ENCODE peak calls at places on chromosomes 2 and 18, in ten cellular contexts. R is WTC11; X is lung; K is uterus; B is mesothelial cell of epicardium; W is GM23338; G is CD8-positive, alpha-beta T cell; M is ovary; L is Calu3; Y is IMR-90. E is an unnamed sample.

GRCh38 chr18:32383040-32383819 is 87.5 kb downstream of the GAREM1 start:
- DNase-seq in R (no peak), X (no peak), K (no peak), B (no peak), W (no peak), G (no peak), M (no peak), L (peak), Y (peak), E (no peak)

GRCh38 chr2:98518106-98518505 is 73.4 kb downstream of the INPP4A start:
- DNase-seq in R (peak), X (no peak), K (no peak), B (no peak), W (peak), G (peak), M (no peak), L (peak), Y (no peak), E (peak)

GRCh38 chr2:161999331-161999730 is 74.7 kb downstream of the DPP4 start:
- DNase-seq in R (no peak), X (no peak), K (no peak), B (no peak), W (no peak), G (no peak), M (no peak), L (no peak), Y (no peak), E (no peak)

GRCh38 chr2:160298960-160299359 is 98.9 kb upstream of the ITGB6 start:
- DNase-seq in R (no peak), X (no peak), K (no peak), B (no peak), W (no peak), G (no peak), M (no peak), L (no peak), Y (peak), E (no peak)

GRCh38 chr2:38176619-38177021 is 100.7 kb upstream of the CYP1B1 start:
- DNase-seq in R (no peak), X (no peak), K (no peak), B (no peak), W (no peak), G (no peak), M (no peak), L (no peak), Y (peak), E (no peak)

GRCh38 chr18:3921826-3922225 is 471.9 kb downstream of the TGIF1 start:
- DNase-seq in R (no peak), X (no peak), K (no peak), B (no peak), W (no peak), G (no peak), M (no peak), L (no peak), Y (no peak), E (no peak)

GRCh38 chr18:28095631-28096030 is 81.3 kb downstream of the CDH2 start:
- DNase-seq in R (no peak), X (no peak), K (no peak), B (no peak), W (no peak), G (no peak), M (no peak), L (no peak), Y (no peak), E (no peak)

GRCh38 chr2:175930504-175930903 is 71.6 kb downstream of the LNPK start:
- DNase-seq in R (no peak), X (no peak), K (no peak), B (no peak), W (no peak), G (no peak), M (no peak), L (no peak), Y (no peak), E (no peak)

GRCh38 chr2:113183703-113184102 is 9.9 kb downstream of the PSD4 start:
- DNase-seq in R (no peak), X (no peak), K (no peak), B (no peak), W (no peak), G (no peak), M (no peak), L (no peak), Y (no peak), E (no peak)

GRCh38 chr2:27911458-27912210 is 21.1 kb downstream of the BABAM2 start:
- DNase-seq in R (no peak), X (no peak), K (no peak), B (no peak), W (no peak), G (no peak), M (no peak), L (no peak), Y (no peak), E (no peak)

GRCh38 chr18:61719676-61720075 is 173.1 kb downstream of the RNF152 start:
- DNase-seq in R (no peak), X (no peak), K (no peak), B (no peak), W (no peak), G (no peak), M (no peak), L (no peak), Y (no peak), E (peak)

GRCh38 chr2:47269316-47270232 is 114.5 kb upstream of the STPG4 start:
- DNase-seq in R (no peak), X (peak), K (peak), B (no peak), W (no peak), G (no peak), M (no peak), L (peak), Y (peak), E (no peak)

GRCh38 chr18:39480494-39481245 is 1915.1 kb upstream of the CELF4 start:
- DNase-seq in R (no peak), X (no peak), K (no peak), B (no peak), W (no peak), G (no peak), M (no peak), L (no peak), Y (peak), E (no peak)

GRCh38 chr2:3503483-3503882 is 15.8 kb downstream of the ADI1 start:
- DNase-seq in R (no peak), X (no peak), K (peak), B (no peak), W (no peak), G (no peak), M (no peak), L (no peak), Y (no peak), E (no peak)

GRCh38 chr18:2919600-2919999 is 72.8 kb downstream of the EMILIN2 start:
- DNase-seq in R (no peak), X (peak), K (no peak), B (no peak), W (no peak), G (no peak), M (no peak), L (no peak), Y (no peak), E (no peak)

GRCh38 chr18:69102959-69103358 is 297.7 kb upstream of the DOK6 start:
- DNase-seq in R (no peak), X (no peak), K (no peak), B (no peak), W (no peak), G (no peak), M (no peak), L (no peak), Y (peak), E (no peak)

GRCh38 chr2:101064868-101065549 is 62.9 kb downstream of the RPL31 start:
- DNase-seq in R (no peak), X (no peak), K (no peak), B (no peak), W (no peak), G (no peak), M (no peak), L (peak), Y (peak), E (no peak)

GRCh38 chr2:27264753-27265535 is 2.1 kb upstream of the SLC30A3 start:
- DNase-seq in R (peak), X (peak), K (peak), B (peak), W (peak), G (peak), M (peak), L (peak), Y (peak), E (peak)

GRCh38 chr2:13616059-13616458 is 899.3 kb downstream of the TRIB2 start:
- DNase-seq in R (peak), X (no peak), K (no peak), B (no peak), W (no peak), G (no peak), M (no peak), L (no peak), Y (no peak), E (no peak)

GRCh38 chr2:173571021-173571821 is 216.5 kb downstream of the CDCA7 start:
- DNase-seq in R (no peak), X (no peak), K (no peak), B (no peak), W (peak), G (no peak), M (no peak), L (peak), Y (peak), E (peak)

GRCh38 chr2:48109491-48110204 is 203.3 kb upstream of the FBXO11 start:
- DNase-seq in R (no peak), X (no peak), K (no peak), B (no peak), W (no peak), G (no peak), M (no peak), L (no peak), Y (no peak), E (no peak)

GRCh38 chr18:52963481-52963880 is 623.5 kb downstream of the DCC start:
- DNase-seq in R (no peak), X (no peak), K (no peak), B (no peak), W (peak), G (no peak), M (no peak), L (no peak), Y (no peak), E (no peak)

GRCh38 chr2:177464549-177464948 is 72.0 kb downstream of the AGPS start:
- DNase-seq in R (no peak), X (no peak), K (no peak), B (no peak), W (no peak), G (no peak), M (no peak), L (no peak), Y (peak), E (no peak)

GRCh38 chr2:207390302-207391095 is 139.3 kb upstream of the CREB1 start:
- DNase-seq in R (no peak), X (no peak), K (no peak), B (no peak), W (no peak), G (no peak), M (no peak), L (no peak), Y (no peak), E (no peak)

GRCh38 chr2:168587302-168587701 is 131.2 kb downstream of the CERS6 start:
- DNase-seq in R (no peak), X (no peak), K (no peak), B (no peak), W (no peak), G (no peak), M (no peak), L (no peak), Y (no peak), E (no peak)

GRCh38 chr2:15883684-15884083 is 56.7 kb upstream of the MYCN start:
- DNase-seq in R (no peak), X (no peak), K (no peak), B (no peak), W (no peak), G (no peak), M (no peak), L (no peak), Y (no peak), E (no peak)

GRCh38 chr18:6743988-6744387 is 14.5 kb downstream of the ARHGAP28 start:
- DNase-seq in R (no peak), X (no peak), K (no peak), B (no peak), W (no peak), G (no peak), M (no peak), L (no peak), Y (no peak), E (no peak)

GRCh38 chr2:96940026-96940601 is 46.3 kb downstream of the FAM178B start:
- DNase-seq in R (no peak), X (no peak), K (no peak), B (no peak), W (no peak), G (no peak), M (no peak), L (no peak), Y (no peak), E (no peak)

GRCh38 chr2:144517825-144518699 is 1.9 kb downstream of the ZEB2 start:
- DNase-seq in R (no peak), X (no peak), K (no peak), B (no peak), W (peak), G (no peak), M (peak), L (no peak), Y (no peak), E (no peak)

GRCh38 chr2:232928564-232929302 is 58.7 kb downstream of the SNORC start:
- DNase-seq in R (peak), X (no peak), K (no peak), B (no peak), W (peak), G (no peak), M (no peak), L (no peak), Y (no peak), E (peak)

GRCh38 chr2:38465789-38466127 is 88.7 kb upstream of the ATL2 start:
- DNase-seq in R (peak), X (peak), K (no peak), B (no peak), W (peak), G (no peak), M (no peak), L (peak), Y (peak), E (peak)

GRCh38 chr2:157489981-157490380 is 46.1 kb upstream of the CYTIP start:
- DNase-seq in R (no peak), X (no peak), K (no peak), B (no peak), W (no peak), G (no peak), M (no peak), L (no peak), Y (no peak), E (no peak)
- TF ChIP-seq CTCF in R (no peak), X (no peak), K (no peak), B (no peak), W (no peak), G (no peak), M (no peak), L (no peak), Y (no peak), E (no peak)

GRCh38 chr2:163467206-163467605 is 268.6 kb downstream of the FIGN start:
- DNase-seq in R (no peak), X (no peak), K (no peak), B (no peak), W (no peak), G (no peak), M (no peak), L (no peak), Y (no peak), E (no peak)

GRCh38 chr2:163475815-163476214 is 260.0 kb downstream of the FIGN start:
- DNase-seq in R (no peak), X (no peak), K (no peak), B (no peak), W (no peak), G (no peak), M (no peak), L (no peak), Y (no peak), E (no peak)

GRCh38 chr2:163469561-163469962 is 266.2 kb downstream of the FIGN start:
- DNase-seq in R (no peak), X (no peak), K (no peak), B (no peak), W (peak), G (no peak), M (no peak), L (no peak), Y (no peak), E (no peak)

GRCh38 chr2:163474319-163474744 is 261.5 kb downstream of the FIGN start:
- DNase-seq in R (no peak), X (no peak), K (no peak), B (no peak), W (no peak), G (no peak), M (no peak), L (no peak), Y (no peak), E (no peak)

GRCh38 chr2:163471947-163472346 is 263.9 kb downstream of the FIGN start:
- DNase-seq in R (no peak), X (no peak), K (no peak), B (no peak), W (peak), G (no peak), M (no peak), L (peak), Y (peak), E (no peak)
- TF ChIP-seq CTCF in R (no peak), X (no peak), K (no peak), B (no peak), W (peak), G (no peak), M (no peak), L (peak), Y (peak), E (no peak)

GRCh38 chr18:59899298-59900221 is at the start of gene PMAIP1:
- DNase-seq in R (peak), X (peak), K (peak), B (peak), W (peak), G (peak), M (peak), L (peak), Y (peak), E (peak)
- TF ChIP-seq CTCF in R (no peak), X (no peak), K (no peak), B (no peak), W (no peak), G (no peak), M (no peak), L (no peak), Y (no peak), E (no peak)

DNA sequence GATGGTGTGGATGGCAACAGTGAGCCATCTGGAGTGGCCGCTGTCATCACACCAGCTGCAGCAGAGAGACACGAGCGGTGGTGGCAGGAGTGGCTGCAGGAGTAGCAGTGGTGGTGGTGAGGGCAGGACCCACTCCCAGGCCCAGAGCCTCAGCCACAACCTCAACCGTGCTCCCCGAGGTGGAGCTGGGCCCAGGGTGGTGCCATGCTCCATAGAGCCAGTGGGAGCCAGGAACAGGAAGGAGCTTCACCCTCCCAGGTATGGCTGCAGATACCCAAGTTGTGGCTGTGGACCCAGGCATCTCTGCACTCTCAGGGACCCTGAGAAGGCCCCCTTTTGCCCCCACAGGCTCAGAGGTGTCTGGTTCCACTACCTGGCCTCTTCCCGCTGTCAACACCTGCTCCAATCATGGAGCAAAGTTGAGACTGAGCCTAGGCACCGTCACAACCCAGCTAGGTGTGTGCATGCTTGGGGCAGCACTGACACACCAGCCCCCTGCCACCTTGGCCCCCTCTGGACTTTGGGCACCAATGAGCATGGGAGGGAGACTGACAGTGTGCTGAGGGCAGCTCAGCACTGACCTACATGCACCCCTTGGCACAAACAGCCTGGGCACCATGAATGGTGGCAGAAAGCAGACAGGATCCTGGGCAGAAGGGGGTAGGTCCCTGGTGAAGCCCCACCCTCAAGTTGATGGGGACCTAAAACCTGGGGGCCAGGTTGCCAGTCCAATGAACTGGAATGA is 188.9 kb downstream of the NDUFA10 start:
- DNase-seq in R (no peak), X (peak), K (no peak), B (no peak), W (no peak), G (peak), M (peak), L (no peak), Y (no peak), E (no peak)
- TF ChIP-seq CTCF in R (no peak), X (no peak), K (no peak), B (no peak), W (no peak), G (no peak), M (no peak), L (no peak), Y (no peak), E (no peak)

DNA sequence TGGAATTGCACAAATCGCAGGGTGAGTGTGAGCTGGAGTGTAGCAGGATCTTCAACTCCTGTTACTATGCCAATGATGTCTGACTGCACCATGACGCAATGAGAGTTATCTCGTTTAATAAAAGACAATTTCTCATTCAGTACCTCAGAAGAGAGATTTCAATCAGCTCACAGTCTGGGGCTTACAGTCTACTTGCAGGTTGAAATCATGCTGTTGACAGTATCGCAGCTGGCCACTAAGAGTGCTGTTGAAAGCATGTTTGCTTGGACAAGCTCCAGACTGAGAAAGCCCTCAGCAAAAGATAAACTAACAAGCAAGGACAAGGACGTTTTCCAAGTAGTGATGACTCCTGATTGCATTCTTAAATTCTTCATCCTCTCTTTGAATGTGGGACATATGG is 145.2 kb upstream of the SYT4 start:
- DNase-seq in R (peak), X (no peak), K (no peak), B (no peak), W (peak), G (no peak), M (no peak), L (no peak), Y (no peak), E (no peak)
- TF ChIP-seq CTCF in R (no peak), X (no peak), K (no peak), B (no peak), W (peak), G (no peak), M (no peak), L (no peak), Y (no peak), E (no peak)

DNA sequence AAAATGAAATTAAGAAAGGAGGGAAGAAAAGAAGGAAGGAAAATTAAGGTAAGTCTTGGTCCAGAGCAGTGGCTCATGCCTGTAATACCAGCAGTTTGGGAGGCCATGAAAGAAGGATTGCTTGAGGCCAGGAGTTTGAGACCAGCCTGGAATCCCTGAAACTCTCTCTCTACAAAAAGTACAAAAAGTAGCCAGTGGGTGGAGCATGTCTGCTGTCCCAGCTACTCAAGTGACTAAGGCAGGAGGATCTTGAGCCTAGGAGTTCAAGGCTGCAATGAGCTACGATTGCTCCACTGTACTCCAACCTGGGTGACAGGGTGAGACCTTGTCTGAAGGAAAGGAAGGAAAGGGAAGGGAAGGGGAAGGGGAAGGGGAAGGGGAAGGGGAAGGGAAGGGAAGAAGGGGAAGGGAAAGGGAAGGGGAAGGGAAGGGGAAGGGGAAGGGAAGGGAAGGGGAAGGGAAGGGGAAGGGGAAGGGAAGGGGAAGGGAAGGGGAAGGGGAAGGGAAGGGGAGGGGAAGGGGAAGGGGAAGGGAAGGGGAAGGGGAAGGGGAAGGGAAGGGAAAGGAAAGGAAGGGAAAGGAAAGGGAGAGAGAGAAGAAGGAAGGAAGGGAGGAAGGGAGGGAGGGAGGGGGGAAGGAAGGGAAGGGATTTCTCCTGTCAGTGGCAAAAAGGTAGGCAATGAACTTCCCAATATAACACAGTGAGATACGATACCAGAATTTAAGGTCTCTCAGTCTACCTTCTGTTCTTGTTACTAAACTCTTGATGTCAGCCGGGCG is 412.8 kb downstream of the CMPK2 start:
- DNase-seq in R (no peak), X (no peak), K (no peak), B (no peak), W (peak), G (no peak), M (no peak), L (no peak), Y (peak), E (no peak)
- TF ChIP-seq CTCF in R (no peak), X (no peak), K (no peak), B (no peak), W (peak), G (no peak), M (no peak), L (no peak), Y (peak), E (no peak)

DNA sequence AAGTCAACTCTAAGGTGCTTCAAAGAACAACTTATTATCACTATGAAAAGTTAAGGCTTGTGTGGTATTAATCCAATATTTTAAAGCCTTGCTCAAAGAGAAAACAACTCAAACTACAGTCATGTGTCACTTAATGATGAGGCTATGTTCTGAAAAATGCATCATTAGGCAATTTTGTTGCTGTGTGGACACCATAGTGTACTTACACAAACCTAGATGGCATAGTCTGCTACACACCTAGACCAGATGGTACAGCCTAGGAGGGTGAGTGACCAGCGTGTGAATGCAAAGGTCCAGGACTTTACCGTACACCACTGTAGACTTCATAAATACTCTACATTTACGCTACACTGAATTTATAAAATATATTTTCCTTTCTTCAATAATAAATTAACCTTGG is 3.0 kb downstream of the MBOAT2 start:
- DNase-seq in R (no peak), X (no peak), K (no peak), B (no peak), W (no peak), G (no peak), M (no peak), L (no peak), Y (no peak), E (no peak)
- TF ChIP-seq CTCF in R (no peak), X (no peak), K (no peak), B (no peak), W (no peak), G (no peak), M (no peak), L (no peak), Y (no peak), E (no peak)

E was measured in endothelial cell.